ENCODE peak calls at places on chromosomes 3 and 15, in seven cellular contexts. N is Panc1, G is WTC11, C is GM13976, J is foreskin fibroblast, R is HL-60, O is body of pancreas. Z is an unnamed sample.

GRCh38 chr3:51280171-51280570 is 104.9 kb upstream of the MANF start:
- DNase-seq in G (no peak), N (no peak), O (no peak), J (no peak), C (no peak), R (no peak), Z (no peak)

GRCh38 chr3:136149569-136150136 is 46.5 kb downstream of the MSL2 start:
- DNase-seq in G (no peak), R (no peak), O (no peak), J (peak), N (no peak), C (no peak), Z (no peak)

GRCh38 chr15:76107169-76107568 is 47.4 kb downstream of the TMEM266 start:
- DNase-seq in J (peak), R (no peak), G (no peak), C (no peak), N (no peak), O (no peak), Z (no peak)

GRCh38 chr3:144774897-144775296 is 803.3 kb downstream of the DIPK2A start:
- DNase-seq in O (no peak), G (no peak), C (no peak), R (no peak), J (peak), N (no peak), Z (no peak)

GRCh38 chr15:98421419-98422085 is 226.8 kb upstream of the IGF1R start:
- DNase-seq in O (peak), G (peak), R (peak), C (peak), N (no peak), J (peak), Z (peak)

GRCh38 chr15:67833504-67834248 is 6.2 kb downstream of the RNU6-1 start:
- DNase-seq in R (no peak), C (peak), N (no peak), J (peak), G (peak), O (peak), Z (peak)

GRCh38 chr3:30607032-30607833 is 832 bp downstream of the TGFBR2 start:
- DNase-seq in R (peak), N (no peak), J (peak), G (peak), O (peak), C (peak), Z (peak)

GRCh38 chr3:78951546-78951945 is 816.3 kb downstream of the ROBO1 start:
- DNase-seq in J (peak), G (no peak), N (no peak), C (no peak), O (no peak), R (no peak), Z (no peak)

GRCh38 chr15:60518511-60518910 is 39.6 kb upstream of the ICE2 start:
- DNase-seq in N (no peak), G (no peak), J (no peak), C (no peak), R (no peak), O (no peak), Z (no peak)

GRCh38 chr3:117628896-117629295 is 919.3 kb downstream of the TUSC7 start:
- DNase-seq in O (no peak), R (no peak), N (no peak), G (no peak), J (peak), C (no peak), Z (no peak)

GRCh38 chr3:147589016-147589415 is 179.9 kb downstream of the ZIC1 start:
- DNase-seq in R (no peak), O (no peak), G (no peak), C (no peak), J (peak), N (no peak), Z (no peak)

GRCh38 chr15:70576683-70577082 is 186.7 kb downstream of the UACA start:
- DNase-seq in R (no peak), G (no peak), O (no peak), N (no peak), C (no peak), J (no peak), Z (no peak)

GRCh38 chr3:107235923-107236315 is 141.3 kb upstream of the CCDC54 start:
- DNase-seq in R (peak), J (peak), N (peak), C (peak), O (peak), G (no peak), Z (peak)

GRCh38 chr3:176867681-176868663 is 329.3 kb downstream of the TBL1XR1 start:
- DNase-seq in C (no peak), R (no peak), N (no peak), O (peak), J (no peak), G (no peak), Z (no peak)

GRCh38 chr15:97026781-97027180 is 696.3 kb downstream of the NR2F2 start:
- DNase-seq in N (no peak), R (no peak), O (no peak), C (no peak), J (no peak), G (no peak), Z (no peak)

GRCh38 chr3:55607175-55607574 is 120.1 kb upstream of the WNT5A start:
- DNase-seq in C (no peak), G (no peak), N (no peak), O (no peak), R (no peak), J (no peak), Z (no peak)

GRCh38 chr3:160929595-160929994 is 173.6 kb downstream of the PPM1L start:
- DNase-seq in C (no peak), J (peak), R (no peak), N (no peak), G (no peak), O (peak), Z (no peak)

GRCh38 chr15:69661446-69661845 is 208.8 kb downstream of the RPLP1 start:
- DNase-seq in G (no peak), N (no peak), R (no peak), C (no peak), O (no peak), J (no peak), Z (no peak)

GRCh38 chr15:79004336-79004735 is 59.5 kb upstream of the CTSH start:
- DNase-seq in G (no peak), J (peak), N (no peak), R (peak), C (peak), O (no peak), Z (peak)

GRCh38 chr3:22117751-22118346 is 366.8 kb upstream of the ZNF385D start:
- DNase-seq in R (no peak), O (no peak), N (peak), J (peak), G (no peak), C (no peak), Z (peak)
- TF ChIP-seq CTCF in R (no peak), O (peak), N (peak), J (peak), G (peak), C (peak), Z (no peak)

DNA sequence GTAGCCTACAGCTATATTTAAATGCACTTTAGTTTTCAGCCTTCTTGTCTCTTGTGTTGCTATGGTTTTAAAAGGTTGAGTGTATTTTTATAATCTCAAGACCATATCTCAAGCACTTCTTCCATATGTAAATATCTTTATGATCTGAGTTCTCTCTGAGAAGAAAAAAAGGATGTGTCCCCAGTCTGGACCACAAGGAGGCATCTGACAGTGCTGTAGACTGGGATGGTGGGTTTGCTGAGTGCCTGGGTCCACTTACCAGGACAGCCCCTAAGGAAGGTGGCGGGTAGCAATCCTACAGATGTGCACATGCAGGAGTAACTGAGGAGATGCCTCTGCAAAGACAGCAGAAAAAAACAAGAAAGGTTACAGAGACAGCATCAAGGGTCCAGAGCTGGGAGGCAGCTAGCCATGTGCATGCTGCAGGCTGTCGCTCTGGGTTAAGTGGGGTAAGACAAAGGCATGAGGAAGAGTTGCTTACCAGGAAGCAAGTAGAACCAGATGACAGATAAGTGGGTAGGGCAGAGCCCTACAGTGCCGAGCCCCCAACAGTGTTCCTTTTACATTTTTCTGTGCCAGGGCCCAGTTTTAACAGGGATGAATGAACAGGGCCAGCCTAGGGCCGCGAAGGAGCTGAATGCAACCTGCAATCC is 70.5 kb upstream of the SNRK start:
- DNase-seq in G (no peak), J (no peak), C (no peak), N (no peak), O (no peak), R (no peak), Z (no peak)
- TF ChIP-seq CTCF in G (no peak), J (no peak), C (no peak), N (peak), O (no peak), R (no peak), Z (no peak)

GRCh38 chr15:40744810-40745152 is 10.3 kb downstream of the RMDN3 start:
- DNase-seq in G (no peak), O (no peak), N (no peak), J (no peak), C (no peak), R (no peak), Z (no peak)

GRCh38 chr15:40747685-40748631 is 7.1 kb downstream of the RMDN3 start:
- DNase-seq in J (no peak), O (no peak), R (no peak), N (no peak), C (no peak), G (no peak), Z (no peak)

GRCh38 chr15:40746916-40747418 is 8.1 kb downstream of the RMDN3 start:
- DNase-seq in N (no peak), J (peak), R (peak), C (no peak), O (no peak), G (no peak), Z (no peak)

GRCh38 chr15:40743466-40743865 is 11.6 kb downstream of the RMDN3 start:
- DNase-seq in J (no peak), C (no peak), R (no peak), G (no peak), O (no peak), N (no peak), Z (no peak)

DNA sequence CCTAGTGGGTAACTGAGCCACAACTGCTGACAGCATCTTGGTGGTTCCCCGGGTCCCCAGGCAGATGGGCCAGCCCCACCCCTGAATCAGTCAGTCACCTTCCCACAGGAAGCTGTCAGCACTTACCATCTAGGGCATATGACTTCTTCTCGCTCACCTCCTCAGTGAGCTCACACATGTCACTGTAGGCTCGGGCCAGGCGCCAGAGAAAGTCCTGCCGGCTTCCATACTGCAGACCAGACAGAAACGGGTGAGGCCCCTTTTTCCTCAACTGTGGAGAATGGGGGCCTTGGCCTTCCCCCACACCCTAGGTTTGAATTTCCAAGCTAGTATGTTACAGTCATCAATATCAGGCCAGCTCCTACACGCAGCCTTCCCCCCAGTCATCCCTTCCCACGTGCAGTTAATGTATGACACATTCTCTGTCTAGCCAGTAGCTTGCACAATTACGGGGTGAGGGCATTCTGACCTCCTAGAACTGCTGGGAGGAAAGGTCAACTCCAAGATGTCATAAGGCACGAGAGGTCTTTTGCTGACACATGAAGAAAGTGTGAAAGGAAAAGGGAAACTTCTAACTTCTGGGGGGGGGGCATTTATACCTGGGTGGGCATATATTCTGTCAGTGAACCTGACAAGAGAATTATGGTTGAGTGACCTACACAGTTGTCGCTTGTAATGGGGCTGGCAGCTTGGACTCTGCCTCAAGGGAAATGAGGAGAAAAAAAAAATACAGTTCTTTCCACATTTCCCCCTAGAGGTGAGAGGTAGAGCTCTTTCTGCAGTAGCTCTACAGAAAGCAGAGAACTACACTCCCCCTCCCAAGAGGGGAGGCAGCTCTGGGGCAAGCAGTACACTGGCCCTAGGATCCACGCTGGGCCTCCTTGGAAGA is 10.9 kb downstream of the RMDN3 start:
- DNase-seq in R (peak), N (no peak), O (no peak), C (no peak), J (peak), G (no peak), Z (no peak)
- TF ChIP-seq CTCF in R (no peak), N (no peak), O (no peak), C (no peak), J (peak), G (no peak), Z (no peak)

GRCh38 chr3:48738144-48738536 is 21.1 kb upstream of the IP6K2 start:
- DNase-seq in O (no peak), R (no peak), J (no peak), C (no peak), G (no peak), N (no peak), Z (no peak)
- TF ChIP-seq CTCF in O (no peak), R (no peak), J (no peak), C (no peak), G (no peak), N (no peak), Z (no peak)

GRCh38 chr3:15051531-15051930 is 13.6 kb downstream of the MRPS25 start:
- DNase-seq in R (no peak), G (peak), O (peak), N (peak), C (peak), J (peak), Z (peak)
- TF ChIP-seq CTCF in R (peak), G (peak), O (peak), N (peak), C (peak), J (peak), Z (peak)

Z was measured in GM20000.